ENCODE peak calls at places on chromosomes 12 and 14, in nine cellular contexts. X, P, Y, Z, J, M, T, N and V are unnamed samples. For H3K9me3, the result is how much of the 10 kb centered on the place peaks cover.

GRCh38 chr14:37185670-37186069 is 12.1 kb upstream of the MIPOL1 start:
- DNase-seq in M (no peak), P (no peak), T (no peak), X (no peak), Y (no peak), Z (no peak), N (no peak), J (no peak), V (no peak)

GRCh38 chr12:74021937-74022336 is 515.7 kb upstream of the ATXN7L3B start:
- DNase-seq in P (peak), M (peak), T (peak), J (peak), Y (peak), N (peak), Z (peak), X (peak), V (no peak)

GRCh38 chr14:100609331-100609870 is 22.2 kb upstream of the BEGAIN start:
- DNase-seq in Y (no peak), J (no peak), X (no peak), N (no peak), Z (no peak), M (peak), T (no peak), P (no peak), V (no peak)

GRCh38 chr14:37596790-37597189 is 1.4 kb downstream of the TTC6 start:
- DNase-seq in X (no peak), Z (no peak), Y (no peak), P (no peak), M (no peak), J (no peak), T (no peak), N (peak), V (no peak)

GRCh38 chr14:24165785-24166184 is 4.7 kb downstream of the IRF9 start:
- DNase-seq in J (no peak), M (no peak), T (no peak), Z (no peak), N (no peak), Y (no peak), P (no peak), X (no peak), V (no peak)

GRCh38 chr12:132513070-132513398 is 23.1 kb downstream of the FBRSL1 start:
- DNase-seq in T (no peak), Z (no peak), Y (no peak), N (no peak), J (no peak), M (no peak), X (no peak), P (no peak), V (no peak)

GRCh38 chr12:6345319-6346071 is 3.6 kb upstream of the TNFRSF1A start:
- DNase-seq in M (no peak), X (peak), P (peak), Y (no peak), T (no peak), Z (no peak), N (no peak), J (peak), V (no peak)

GRCh38 chr12:12267801-12268200 is 957 bp upstream of the LRP6 start:
- DNase-seq in N (peak), Y (no peak), Z (no peak), J (no peak), X (no peak), P (peak), M (no peak), T (no peak), V (no peak)

GRCh38 chr12:108696111-108696995 is 35.0 kb downstream of the CORO1C start:
- DNase-seq in N (no peak), P (no peak), Z (no peak), J (peak), Y (no peak), M (no peak), X (peak), T (no peak), V (no peak)

GRCh38 chr12:90065301-90065801 is 356.7 kb upstream of the ATP2B1 start:
- DNase-seq in J (no peak), T (no peak), N (no peak), X (peak), P (no peak), Z (no peak), M (no peak), Y (no peak), V (no peak)

GRCh38 chr12:109387425-109388166 is 39.9 kb downstream of the MYO1H start:
- DNase-seq in J (peak), M (no peak), N (peak), P (peak), Z (no peak), Y (no peak), X (peak), T (no peak), V (no peak)

GRCh38 chr12:66036317-66036716 is 94.2 kb downstream of the LLPH start:
- DNase-seq in P (no peak), M (peak), T (no peak), J (peak), Z (peak), Y (peak), X (peak), N (no peak), V (no peak)

GRCh38 chr12:10966314-10966713 is 20.4 kb downstream of the TAS2R50 start:
- DNase-seq in M (no peak), N (no peak), Z (no peak), J (no peak), P (no peak), X (no peak), T (no peak), Y (no peak), V (no peak)

GRCh38 chr14:105617201-105617777 is 90.9 kb downstream of the TMEM121 start:
- DNase-seq in X (no peak), P (no peak), N (no peak), Z (no peak), J (no peak), M (no peak), T (no peak), Y (no peak), V (no peak)

GRCh38 chr14:55122441-55122986 is 6.5 kb upstream of the LGALS3 start:
- DNase-seq in Y (peak), N (no peak), J (peak), T (peak), M (peak), X (no peak), Z (peak), P (no peak), V (no peak)

GRCh38 chr14:98169170-98169587 is 1102.8 kb downstream of the BCL11B start:
- DNase-seq in Y (no peak), M (no peak), X (no peak), N (no peak), P (peak), J (no peak), T (no peak), Z (no peak), V (no peak)
- H3K9me3 ChIP-seq in Y (under half), M (under half), X (under half), N (under half), P (under half), J (under half), T (under half), Z (under half), V (under half)

GRCh38 chr14:91311284-91311662 is 66.8 kb upstream of the GPR68 start:
- DNase-seq in N (no peak), X (no peak), Y (no peak), J (no peak), P (peak), T (peak), Z (no peak), M (no peak), V (peak)

GRCh38 chr14:91315844-91316267 is 71.4 kb upstream of the GPR68 start:
- DNase-seq in P (peak), Y (no peak), N (no peak), Z (no peak), J (no peak), M (peak), X (no peak), T (peak), V (peak)

GRCh38 chr14:91313154-91313850 is 68.8 kb upstream of the GPR68 start:
- DNase-seq in Z (no peak), Y (no peak), P (no peak), N (no peak), T (no peak), J (no peak), M (no peak), X (no peak), V (no peak)

GRCh38 chr14:91316761-91317160 is 72.3 kb upstream of the GPR68 start:
- DNase-seq in J (no peak), N (no peak), M (no peak), Y (no peak), T (no peak), P (no peak), X (no peak), Z (no peak), V (no peak)

GRCh38 chr14:91313852-91314251 is 69.3 kb upstream of the GPR68 start:
- DNase-seq in M (peak), J (no peak), T (no peak), N (no peak), Y (no peak), Z (no peak), X (no peak), P (no peak), V (no peak)
- H3K9me3 ChIP-seq in M (under half), J (under half), T (under half), N (under half), Y (under half), Z (under half), X (under half), P (under half), V (under half)

GRCh38 chr12:60644076-60644475 is 1048.2 kb downstream of the SLC16A7 start:
- DNase-seq in J (no peak), T (no peak), M (no peak), X (no peak), Z (no peak), N (peak), P (no peak), Y (no peak), V (no peak)
- H3K9me3 ChIP-seq in J (under half), T (under half), M (under half), X (under half), Z (under half), N (under half), P (under half), Y (under half), V (under half)

GRCh38 chr12:131378861-131379665 is 331.8 kb upstream of the SFSWAP start:
- DNase-seq in N (no peak), Y (no peak), X (no peak), Z (no peak), T (no peak), P (no peak), M (no peak), J (no peak), V (no peak)

GRCh38 chr12:131378176-131378842 is 332.6 kb upstream of the SFSWAP start:
- DNase-seq in N (no peak), X (no peak), M (no peak), T (no peak), P (no peak), Z (no peak), Y (no peak), J (no peak), V (no peak)

GRCh38 chr12:131372706-131373195 is 338.1 kb upstream of the SFSWAP start:
- DNase-seq in M (no peak), Y (no peak), T (no peak), Z (no peak), J (no peak), P (no peak), X (no peak), N (no peak), V (no peak)

GRCh38 chr12:131375261-131375971 is 335.5 kb upstream of the SFSWAP start:
- DNase-seq in J (no peak), X (no peak), Z (no peak), T (no peak), N (no peak), Y (no peak), P (no peak), M (no peak), V (no peak)

GRCh38 chr12:131375972-131376345 is 334.9 kb upstream of the SFSWAP start:
- DNase-seq in X (no peak), M (no peak), Z (no peak), P (no peak), T (no peak), N (no peak), J (no peak), Y (no peak), V (no peak)
- H3K9me3 ChIP-seq in X (under half), M (under half), Z (under half), P (under half), T (under half), N (under half), J (under half), Y (under half), V (under half)

GRCh38 chr14:19743256-19743655 is at the start of gene OR4Q3:
- DNase-seq in N (no peak), T (no peak), Y (no peak), X (no peak), P (no peak), Z (no peak), J (no peak), M (no peak), V (no peak)
- H3K9me3 ChIP-seq in N (half or more), T (under half), Y (under half), X (under half), P (under half), Z (under half), J (under half), M (under half), V (under half)

GRCh38 chr12:113347-113746 is 46.8 kb downstream of the IQSEC3 start:
- DNase-seq in T (no peak), Y (no peak), N (no peak), P (no peak), J (no peak), X (no peak), M (no peak), Z (no peak), V (no peak)

GRCh38 chr12:108594-108993 is 42.0 kb downstream of the IQSEC3 start:
- DNase-seq in N (no peak), M (peak), Y (peak), Z (peak), X (no peak), P (no peak), J (no peak), T (peak), V (no peak)

GRCh38 chr12:111699-112591 is 45.4 kb downstream of the IQSEC3 start:
- DNase-seq in T (peak), Z (no peak), N (no peak), X (no peak), P (no peak), J (no peak), Y (no peak), M (no peak), V (no peak)

GRCh38 chr12:109446-109845 is 42.9 kb downstream of the IQSEC3 start:
- DNase-seq in N (no peak), T (no peak), Y (no peak), J (no peak), Z (no peak), X (no peak), M (no peak), P (no peak), V (no peak)

DNA sequence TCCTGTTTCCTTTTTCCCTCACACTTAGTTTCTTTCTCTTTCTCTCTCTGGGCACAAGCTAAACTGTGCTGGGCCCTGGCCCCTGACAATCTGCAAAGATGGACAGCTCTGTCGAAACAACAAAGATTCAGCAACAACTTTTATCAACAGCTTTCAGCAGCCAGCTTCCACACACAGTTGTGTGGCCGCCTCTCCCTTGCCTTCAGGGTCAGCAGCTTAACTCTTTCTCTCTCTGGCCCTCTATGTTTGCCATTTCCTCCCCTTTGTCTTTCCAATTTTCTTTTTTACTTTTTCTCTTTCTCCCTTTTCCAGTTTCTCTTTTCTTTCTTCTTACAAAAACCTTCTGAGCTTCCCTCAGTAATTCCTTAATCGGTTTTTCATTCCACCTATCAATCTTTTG is 43.3 kb downstream of the IQSEC3 start:
- DNase-seq in Y (no peak), T (no peak), P (no peak), N (no peak), X (no peak), M (no peak), Z (no peak), J (no peak), V (no peak)
- H3K9me3 ChIP-seq in Y (under half), T (under half), P (under half), N (under half), X (under half), M (under half), Z (under half), J (under half), V (under half)

GRCh38 chr12:53532026-53532425 is 24.7 kb upstream of the NPFF start:
- DNase-seq in N (no peak), P (no peak), X (no peak), M (no peak), T (no peak), J (no peak), Z (no peak), Y (no peak), V (no peak)

GRCh38 chr12:53530920-53531319 is 23.6 kb upstream of the NPFF start:
- DNase-seq in X (peak), Y (no peak), Z (no peak), M (no peak), T (no peak), N (no peak), J (peak), P (no peak), V (no peak)

GRCh38 chr12:53533476-53533875 is 26.2 kb upstream of the NPFF start:
- DNase-seq in Z (no peak), J (no peak), X (no peak), N (no peak), Y (no peak), P (no peak), M (no peak), T (no peak), V (no peak)

GRCh38 chr12:53530056-53530455 is 22.8 kb upstream of the NPFF start:
- DNase-seq in M (no peak), X (no peak), J (no peak), N (no peak), T (no peak), Z (no peak), Y (no peak), P (no peak), V (no peak)

DNA sequence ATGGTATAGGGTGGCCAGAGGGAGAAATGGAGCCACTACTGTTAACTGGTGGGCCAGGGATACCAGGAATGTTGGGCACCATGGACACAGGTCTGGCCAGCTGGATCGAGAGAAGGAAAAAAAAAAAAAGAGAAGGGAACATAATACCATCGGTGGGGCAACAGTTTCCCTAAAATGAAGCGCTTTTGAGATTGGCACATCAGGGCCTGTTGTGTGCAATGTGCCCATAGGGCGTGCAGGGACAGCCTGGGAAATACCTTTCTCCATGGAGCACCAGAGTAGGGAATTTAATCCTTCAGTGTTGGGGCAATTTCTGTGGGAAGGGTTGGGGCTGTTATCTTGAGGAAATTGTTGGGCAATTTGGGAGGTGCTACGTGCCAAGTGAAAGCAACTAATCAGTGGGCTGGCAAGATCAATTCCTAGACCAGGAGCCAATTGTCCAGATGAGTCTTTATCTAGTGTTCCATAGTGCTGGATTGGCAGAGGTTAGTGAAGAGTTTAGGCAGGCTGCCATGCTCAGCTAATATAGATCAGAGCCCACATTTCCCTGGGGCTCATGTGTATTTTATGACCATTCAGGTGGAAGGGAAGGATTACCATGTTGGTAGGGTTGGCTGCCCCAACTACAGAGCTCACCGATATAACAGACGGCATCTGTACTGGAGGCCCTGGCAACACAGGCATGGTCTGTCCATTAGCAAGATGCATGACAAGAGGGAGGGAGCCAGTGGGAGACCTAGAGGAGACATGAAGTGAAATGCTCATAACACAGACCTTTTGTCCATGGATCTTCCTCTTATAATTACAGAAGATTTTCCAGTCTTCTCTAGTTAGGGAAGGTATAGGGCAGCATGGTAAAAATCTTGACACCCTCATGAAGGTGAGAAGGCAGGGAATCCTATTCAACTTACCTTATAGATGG is 25.5 kb upstream of the NPFF start:
- DNase-seq in M (no peak), X (no peak), N (no peak), Z (no peak), T (no peak), Y (no peak), P (no peak), J (no peak), V (no peak)
- H3K9me3 ChIP-seq in M (under half), X (under half), N (under half), Z (under half), T (under half), Y (under half), P (under half), J (under half), V (under half)